ENCODE peak calls at places on chromosomes 4 and X, in six cellular contexts. V is dorsolateral prefrontal cortex; H is CD4-positive, alpha-beta T cell; Z is heart left ventricle; X is NB4; B is foreskin keratinocyte. O is an unnamed sample.

GRCh38 chrX:1754077-1754476 is 139.2 kb downstream of the ASMT start:
- DNase-seq in V (no peak), H (no peak), Z (no peak), X (no peak), B (no peak), O (no peak)

GRCh38 chrX:38799995-38800394 is 1.3 kb upstream of the MID1IP1 start:
- DNase-seq in V (no peak), H (no peak), Z (no peak), X (peak), B (no peak), O (no peak)

GRCh38 chr4:110550260-110550659 is 72.6 kb downstream of the PITX2 start:
- DNase-seq in V (no peak), H (no peak), Z (no peak), X (no peak), B (peak), O (no peak)

GRCh38 chrX:110415440-110416167 is 57.0 kb downstream of the RTL9 start:
- DNase-seq in V (no peak), H (no peak), Z (no peak), X (no peak), B (no peak), O (no peak)

GRCh38 chrX:34880656-34881055 is 61.9 kb upstream of the FAM47B start:
- DNase-seq in V (no peak), H (no peak), Z (no peak), X (no peak), B (peak), O (no peak)

GRCh38 chr4:19346636-19347035 is 905.1 kb upstream of the SLIT2 start:
- DNase-seq in V (no peak), H (no peak), Z (no peak), X (no peak), B (no peak), O (no peak)

GRCh38 chr4:147799986-147800555 is 68.2 kb downstream of the ARHGAP10 start:
- DNase-seq in V (no peak), H (peak), Z (no peak), X (peak), B (no peak), O (no peak)

GRCh38 chr4:186137193-186137792 is 32.8 kb downstream of the FAM149A start:
- DNase-seq in V (no peak), H (no peak), Z (no peak), X (peak), B (no peak), O (no peak)

GRCh38 chr4:163492951-163493504 is 1.5 kb upstream of the TMA16 start:
- DNase-seq in V (no peak), H (no peak), Z (no peak), X (peak), B (no peak), O (no peak)

GRCh38 chr4:3365871-3366842 is 73.3 kb downstream of the RGS12 start:
- DNase-seq in V (no peak), H (no peak), Z (peak), X (peak), B (no peak), O (no peak)

GRCh38 chr4:3367866-3368265 is 73.9 kb upstream of the HGFAC start:
- DNase-seq in V (no peak), H (no peak), Z (no peak), X (no peak), B (no peak), O (no peak)

GRCh38 chr4:3368334-3368733 is 73.4 kb upstream of the HGFAC start:
- DNase-seq in V (no peak), H (no peak), Z (no peak), X (peak), B (no peak), O (no peak)

GRCh38 chr4:3365326-3365725 is 72.5 kb downstream of the RGS12 start:
- DNase-seq in V (no peak), H (no peak), Z (no peak), X (peak), B (no peak), O (no peak)

GRCh38 chr4:3366893-3367775 is 74.3 kb downstream of the RGS12 start:
- DNase-seq in V (no peak), H (no peak), Z (peak), X (no peak), B (no peak), O (no peak)
- TF ChIP-seq CTCF in V (no peak), H (no peak), Z (no peak), X (no peak), B (no peak), O (no peak)

GRCh38 chrX:19881559-19881958 is 5.8 kb downstream of the SH3KBP1 start:
- DNase-seq in V (no peak), H (no peak), Z (no peak), X (no peak), B (no peak), O (no peak)

GRCh38 chrX:19879181-19879580 is 8.2 kb downstream of the SH3KBP1 start:
- DNase-seq in V (no peak), H (no peak), Z (no peak), X (no peak), B (no peak), O (no peak)

GRCh38 chrX:19877431-19877830 is 10.0 kb downstream of the SH3KBP1 start:
- DNase-seq in V (no peak), H (no peak), Z (no peak), X (no peak), B (no peak), O (no peak)

GRCh38 chrX:19882066-19882775 is 5.2 kb downstream of the SH3KBP1 start:
- DNase-seq in V (no peak), H (no peak), Z (no peak), X (no peak), B (no peak), O (no peak)

DNA sequence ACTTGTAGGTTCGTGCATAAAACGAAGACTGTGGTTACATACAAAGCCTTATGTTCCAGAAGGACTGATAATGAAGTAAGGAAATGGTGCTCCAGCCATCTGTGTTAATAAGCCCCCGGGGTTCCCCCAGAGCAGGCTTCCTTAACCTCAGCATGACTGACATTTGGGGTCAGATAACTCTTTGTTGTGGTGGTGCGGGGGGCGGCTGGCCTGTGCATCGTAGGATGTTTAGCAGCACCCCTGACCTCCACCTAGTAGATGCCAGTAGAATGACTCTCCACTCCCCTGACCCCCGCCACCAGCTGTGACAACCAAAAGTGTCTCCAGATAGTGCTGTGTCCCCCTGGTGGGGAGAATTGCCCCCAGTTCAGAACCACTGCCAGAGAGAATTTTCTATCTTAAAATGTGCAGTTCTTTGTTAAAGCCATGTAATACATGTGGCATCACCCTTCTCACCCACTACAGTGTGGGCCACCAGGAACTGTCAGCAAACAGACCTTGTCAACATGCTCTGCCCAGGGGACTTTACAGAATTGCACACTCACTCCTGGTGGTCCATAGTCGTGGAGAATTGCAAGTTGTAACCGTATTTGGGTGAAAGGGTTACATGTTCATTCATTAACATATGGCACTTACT is 7.5 kb downstream of the SH3KBP1 start:
- DNase-seq in V (no peak), H (no peak), Z (no peak), X (no peak), B (no peak), O (no peak)
- TF ChIP-seq CTCF in V (no peak), H (no peak), Z (no peak), X (no peak), B (no peak), O (no peak)

GRCh38 chr4:42750831-42751230 is 93.9 kb upstream of the ATP8A1 start:
- DNase-seq in V (no peak), H (no peak), Z (no peak), X (no peak), B (no peak), O (no peak)

DNA sequence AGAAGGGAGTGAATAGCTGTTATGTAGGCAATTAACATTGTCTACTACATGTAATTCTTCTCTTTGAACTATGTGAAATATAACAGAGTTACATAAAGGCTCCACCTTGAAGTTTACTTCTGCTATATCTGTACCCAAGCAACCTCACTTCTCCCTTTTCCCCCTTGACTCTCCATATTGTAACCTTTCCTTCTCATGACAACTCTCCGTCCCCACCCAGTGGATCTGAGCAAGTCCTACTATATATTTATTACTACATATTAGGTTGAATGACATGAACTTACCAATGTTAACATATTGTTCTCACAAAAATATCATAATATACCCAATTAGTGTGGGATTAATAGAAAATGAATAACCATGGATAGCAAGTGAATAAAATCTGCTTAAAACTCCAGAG is 93.2 kb upstream of the ATP8A1 start:
- DNase-seq in V (no peak), H (no peak), Z (peak), X (peak), B (no peak), O (no peak)
- TF ChIP-seq CTCF in V (peak), H (peak), Z (peak), X (no peak), B (no peak), O (no peak)

DNA sequence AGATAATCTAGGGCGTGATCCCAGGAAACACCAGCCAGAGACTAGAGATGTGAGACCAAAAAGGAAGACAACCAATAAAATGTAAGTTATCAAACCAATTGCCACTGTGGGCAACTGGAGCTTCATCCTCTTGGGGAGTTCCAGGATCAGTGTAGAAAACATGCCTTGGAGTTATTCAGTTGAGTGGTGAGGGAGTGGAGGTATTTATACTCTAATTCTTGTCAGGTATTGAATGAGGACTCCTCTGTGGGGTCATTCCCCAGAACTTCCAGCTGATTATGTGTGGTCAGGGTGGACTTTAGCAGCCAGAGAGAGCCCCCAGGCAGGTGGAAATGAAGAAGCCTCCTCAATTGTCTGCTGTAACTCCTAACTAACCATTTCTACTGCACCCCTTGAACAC is 144.0 kb upstream of the PRPS2 start:
- DNase-seq in V (no peak), H (no peak), Z (no peak), X (no peak), B (no peak), O (no peak)
- TF ChIP-seq CTCF in V (no peak), H (no peak), Z (no peak), X (no peak), B (no peak), O (no peak)

DNA sequence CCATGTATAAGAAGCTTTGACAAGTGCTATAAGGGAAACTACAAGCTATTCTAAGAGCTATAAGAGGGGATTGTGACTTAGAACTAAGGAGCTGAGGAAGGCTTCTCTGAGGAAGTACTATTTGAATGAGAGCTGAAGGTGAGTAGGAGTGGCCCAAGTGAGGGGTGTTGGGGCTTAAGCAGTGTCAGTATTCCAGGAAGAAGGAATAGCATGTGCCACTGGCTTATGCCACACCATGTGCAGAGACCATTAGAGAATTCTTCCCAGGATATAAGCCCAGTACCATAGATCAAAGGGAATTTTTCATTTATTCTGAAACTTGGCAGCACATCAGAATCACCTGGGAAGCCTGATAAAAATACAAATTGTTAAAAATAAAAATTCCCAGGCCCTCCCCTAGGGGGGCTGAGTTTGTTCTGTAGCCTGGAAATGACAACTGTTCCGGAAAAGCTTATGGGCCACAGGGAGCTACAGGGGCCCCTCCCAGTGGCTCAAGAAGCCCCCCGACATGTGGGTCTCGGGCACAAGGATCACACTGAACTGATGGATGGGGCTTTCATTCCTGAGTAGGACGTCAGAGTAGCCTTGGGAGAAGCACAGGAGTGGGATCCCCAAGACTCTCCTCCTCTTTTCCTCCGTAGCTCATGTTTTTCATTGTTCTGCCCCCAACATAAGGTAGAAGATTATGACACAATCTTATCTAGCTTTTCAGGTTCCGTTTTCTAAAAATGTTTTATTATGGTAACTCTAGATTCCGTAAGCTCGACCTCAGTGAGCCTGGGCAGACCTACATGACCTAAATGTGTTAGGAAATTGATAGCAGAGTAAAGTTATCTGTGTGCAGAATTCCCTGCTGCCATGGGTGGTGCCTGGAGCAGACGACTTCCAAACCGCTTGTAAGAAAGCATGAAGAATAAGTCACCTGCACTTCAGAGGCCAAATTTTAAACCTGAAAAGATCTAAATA is 119.3 kb downstream of the AFF1 start:
- DNase-seq in V (no peak), H (no peak), Z (no peak), X (no peak), B (no peak), O (no peak)
- TF ChIP-seq CTCF in V (no peak), H (no peak), Z (peak), X (no peak), B (no peak), O (no peak)

GRCh38 chr4:157014621-157015591 is 43.3 kb upstream of the PDGFC start:
- DNase-seq in V (no peak), H (no peak), Z (no peak), X (no peak), B (no peak), O (no peak)
- TF ChIP-seq CTCF in V (no peak), H (no peak), Z (no peak), X (no peak), B (no peak), O (no peak)

GRCh38 chr4:79237836-79238235 is 88.0 kb downstream of the NAA11 start:
- DNase-seq in V (no peak), H (no peak), Z (no peak), X (no peak), B (no peak), O (no peak)

GRCh38 chr4:79247695-79248394 is 78.0 kb downstream of the NAA11 start:
- DNase-seq in V (no peak), H (no peak), Z (no peak), X (no peak), B (no peak), O (no peak)

DNA sequence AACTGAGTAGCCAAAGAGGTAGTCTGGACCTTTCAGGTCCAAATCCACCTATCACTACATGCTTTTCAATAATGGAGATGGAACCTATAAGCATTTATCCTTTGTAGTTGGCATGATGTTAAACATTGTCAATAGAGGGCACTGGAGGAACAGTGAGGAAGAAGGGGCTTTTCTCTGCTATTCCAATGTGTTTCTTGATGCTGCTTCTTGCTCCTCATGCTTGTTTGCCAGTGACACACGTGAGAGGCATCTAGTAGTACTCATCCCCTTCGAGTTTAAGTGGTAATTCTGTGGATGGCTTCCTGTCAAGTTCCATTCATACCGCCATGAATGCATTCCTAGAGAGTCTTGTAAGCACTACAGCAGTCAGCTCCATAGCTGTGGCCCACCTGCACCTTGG is 84.0 kb downstream of the NAA11 start:
- DNase-seq in V (no peak), H (no peak), Z (no peak), X (peak), B (peak), O (no peak)
- TF ChIP-seq CTCF in V (no peak), H (no peak), Z (no peak), X (no peak), B (peak), O (no peak)

GRCh38 chr4:139633661-139634060 is 32.0 kb upstream of the MGST2 start:
- DNase-seq in V (no peak), H (no peak), Z (peak), X (no peak), B (no peak), O (no peak)
- TF ChIP-seq CTCF in V (peak), H (no peak), Z (peak), X (peak), B (peak), O (peak)

GRCh38 chr4:72468904-72469502 is 100.0 kb downstream of the ADAMTS3 start:
- DNase-seq in V (no peak), H (no peak), Z (no peak), X (peak), B (no peak), O (no peak)
- TF ChIP-seq CTCF in V (peak), H (peak), Z (peak), X (no peak), B (peak), O (peak)

GRCh38 chr4:152606800-152607577 is 71.1 kb upstream of the FBXW7 start:
- DNase-seq in V (no peak), H (no peak), Z (no peak), X (no peak), B (no peak), O (no peak)
- TF ChIP-seq CTCF in V (no peak), H (no peak), Z (no peak), X (no peak), B (peak), O (no peak)

O was measured in nephron progenitor cell.